ENCODE peak calls at places on chromosomes 13 and 19, in nine cellular contexts. I is stimulated activated CD8-positive, alpha-beta memory T cell treated with anti-CD3 and anti-CD28 coated beads, Interleukin-2, amount 100 ng/mL, for 1 hour; D is left colon; S is nucleus accumbens; T is activated gamma-delta T cell; P is ELF-1; F is Peyer's patch; E is lung microvascular endothelial cell; V is ecto neural progenitor cell. U is an unnamed sample.
A peak's percentile ranks its signal among the peaks of the same experiment; 100 is the strongest.

GRCh38 chr13:23946900-23947299 is 49.6 kb upstream of the C1QTNF9B start:
- DNase-seq in I (no peak), D (no peak), S (no peak), T (no peak), P (no peak), F (no peak), E (no peak), V (no peak), U (no peak)

GRCh38 chr13:109744512-109745051 is 41.8 kb downstream of the IRS2 start:
- DNase-seq in I (no peak), D (peak; percentile 78), S (peak; percentile 33), T (no peak), P (no peak), F (peak; percentile 31), E (no peak), V (no peak), U (no peak)

GRCh38 chr13:57716295-57716694 is 84.8 kb downstream of the PCDH17 start:
- DNase-seq in I (no peak), D (no peak), S (no peak), T (no peak), P (peak; percentile 34), F (no peak), E (no peak), V (no peak), U (no peak)

GRCh38 chr13:76266566-76266965 is 619.6 kb downstream of the KCTD12 start:
- DNase-seq in I (no peak), D (no peak), S (no peak), T (no peak), P (no peak), F (no peak), E (peak; percentile 9), V (no peak), U (no peak)

GRCh38 chr19:7869910-7870511 is 4.2 kb downstream of the PRR36 start:
- DNase-seq in I (no peak), D (peak; percentile 68), S (peak; percentile 77), T (peak; percentile 48), P (peak; percentile 89), F (peak; percentile 34), E (peak; percentile 46), V (peak; percentile 90), U (peak; percentile 68)

GRCh38 chr19:1355974-1356865 is 27.5 kb upstream of the NDUFS7 start:
- DNase-seq in I (no peak), D (peak; percentile 41), S (no peak), T (no peak), P (no peak), F (no peak), E (peak; percentile 15), V (no peak), U (no peak)

GRCh38 chr19:12711187-12711586 is 12.5 kb downstream of the TNPO2 start:
- DNase-seq in I (no peak), D (no peak), S (no peak), T (no peak), P (no peak), F (no peak), E (no peak), V (no peak), U (no peak)

GRCh38 chr13:32838985-32839384 is 177.2 kb upstream of the KL start:
- DNase-seq in I (no peak), D (no peak), S (no peak), T (no peak), P (no peak), F (no peak), E (peak; percentile 22), V (no peak), U (peak; percentile 43)

GRCh38 chr13:49020940-49021548 is 45.3 kb downstream of the FNDC3A start:
- DNase-seq in I (no peak), D (no peak), S (no peak), T (no peak), P (peak; percentile 8), F (no peak), E (no peak), V (no peak), U (no peak)

GRCh38 chr13:102610296-102610895 is 13.6 kb downstream of the TPP2 start:
- DNase-seq in I (no peak), D (peak; percentile 68), S (no peak), T (no peak), P (no peak), F (no peak), E (no peak), V (no peak), U (no peak)

GRCh38 chr19:21750586-21751128 is 16.7 kb downstream of the ZNF100 start:
- DNase-seq in I (no peak), D (no peak), S (no peak), T (peak; percentile 12), P (no peak), F (no peak), E (no peak), V (no peak), U (no peak)

GRCh38 chr19:38642176-38642575 is 5.3 kb upstream of the ACTN4 start:
- DNase-seq in I (no peak), D (no peak), S (no peak), T (no peak), P (peak; percentile 96), F (no peak), E (no peak), V (no peak), U (no peak)

GRCh38 chr19:811007-811434 is 10.7 kb downstream of the PLPPR3 start:
- DNase-seq in I (no peak), D (no peak), S (no peak), T (no peak), P (no peak), F (no peak), E (no peak), V (no peak), U (no peak)

GRCh38 chr13:98746968-98747367 is 5.5 kb downstream of the SLC15A1 start:
- DNase-seq in I (no peak), D (no peak), S (no peak), T (no peak), P (no peak), F (no peak), E (no peak), V (no peak), U (no peak)

GRCh38 chr19:6536138-6536671 is 5.4 kb downstream of the TNFSF9 start:
- DNase-seq in I (peak; percentile 42), D (peak; percentile 58), S (no peak), T (no peak), P (peak; percentile 78), F (peak; percentile 86), E (peak; percentile 71), V (peak; percentile 66), U (peak; percentile 50)

GRCh38 chr19:38229585-38230073 is 5.6 kb upstream of the DPF1 start:
- DNase-seq in I (peak; percentile 12), D (peak; percentile 53), S (peak; percentile 96), T (peak; percentile 32), P (peak; percentile 70), F (peak; percentile 36), E (peak; percentile 87), V (peak; percentile 87), U (peak; percentile 47)

GRCh38 chr19:5621945-5622464 is 571 bp downstream of the SAFB2 start:
- DNase-seq in I (no peak), D (peak; percentile 59), S (peak; percentile 33), T (no peak), P (peak; percentile 24), F (no peak), E (peak; percentile 20), V (peak; percentile 56), U (no peak)

GRCh38 chr13:21580736-21581135 is 23.2 kb downstream of the MICU2 start:
- DNase-seq in I (no peak), D (no peak), S (no peak), T (no peak), P (no peak), F (no peak), E (no peak), V (no peak), U (no peak)

GRCh38 chr19:53545271-53546065 is 7.5 kb downstream of the ZNF331 start:
- DNase-seq in I (no peak), D (no peak), S (no peak), T (no peak), P (peak; percentile 13), F (no peak), E (peak; percentile 37), V (no peak), U (no peak)

GRCh38 chr19:38649305-38650179 is 2.1 kb downstream of the ACTN4 start:
- DNase-seq in I (no peak), D (peak; percentile 82), S (peak; percentile 42), T (no peak), P (no peak), F (no peak), E (no peak), V (no peak), U (peak; percentile 61)

GRCh38 chr13:20738616-20739015 is 35.1 kb downstream of the IL17D start:
- DNase-seq in I (no peak), D (no peak), S (no peak), T (no peak), P (no peak), F (no peak), E (no peak), V (no peak), U (no peak)

GRCh38 chr13:107069107-107069776 is 501.3 kb upstream of the ARGLU1 start:
- DNase-seq in I (no peak), D (no peak), S (no peak), T (no peak), P (no peak), F (no peak), E (no peak), V (no peak), U (no peak)

GRCh38 chr19:30226464-30227070 is 145.6 kb upstream of the ZNF536 start:
- DNase-seq in I (no peak), D (no peak), S (no peak), T (no peak), P (peak; percentile 20), F (no peak), E (no peak), V (no peak), U (no peak)

GRCh38 chr13:110634558-110634957 is 19.2 kb downstream of the NAXD start:
- DNase-seq in I (no peak), D (no peak), S (no peak), T (no peak), P (no peak), F (no peak), E (no peak), V (no peak), U (no peak)

GRCh38 chr13:26074706-26075105 is 22.9 kb upstream of the SHISA2 start:
- DNase-seq in I (no peak), D (no peak), S (no peak), T (no peak), P (peak; percentile 29), F (no peak), E (peak; percentile 14), V (no peak), U (no peak)